ENCODE peak calls at places on chromosomes 3 and 15, in seven cellular contexts. K is IMR-90, T is H9, Y is neuronal stem cell, P is trophoblast cell, U is H1, Z is mesenchymal stem cell. B is an unnamed sample.

GRCh38 chr3:76866729-76867461 is 173.0 kb upstream of the ROBO2 start:
- DNase-seq in K (no peak), T (no peak), Y (no peak), P (no peak), U (no peak), Z (no peak), B (no peak)

GRCh38 chr3:113057117-113057516 is 66.3 kb downstream of the GTPBP8 start:
- DNase-seq in K (no peak), T (no peak), Y (no peak), P (no peak), U (no peak), Z (no peak), B (no peak)

GRCh38 chr3:85821130-85821756 is 862.5 kb downstream of the CADM2 start:
- DNase-seq in K (no peak), T (peak), Y (peak), P (no peak), U (peak), Z (no peak), B (peak)

GRCh38 chr3:135991621-135992020 is 26.1 kb downstream of the PPP2R3A start:
- DNase-seq in K (no peak), T (no peak), Y (no peak), P (no peak), U (no peak), Z (no peak), B (no peak)

GRCh38 chr3:127791221-127791913 is 30.9 kb downstream of the MGLL start:
- DNase-seq in K (peak), T (peak), Y (no peak), P (no peak), U (no peak), Z (peak), B (peak)

GRCh38 chr3:153372326-153372725 is 210.3 kb downstream of the RAP2B start:
- DNase-seq in K (peak), T (no peak), Y (no peak), P (peak), U (no peak), Z (no peak), B (no peak)

GRCh38 chr3:112948346-112948838 is 26.5 kb downstream of the CD200R1 start:
- DNase-seq in K (no peak), T (no peak), Y (peak), P (no peak), U (peak), Z (no peak), B (peak)

GRCh38 chr15:62066663-62067447 is at the start of gene C2CD4A:
- DNase-seq in K (peak), T (peak), Y (peak), P (peak), U (peak), Z (peak), B (peak)

GRCh38 chr3:21750291-21750690 is 719 bp downstream of the ZNF385D start:
- DNase-seq in K (peak), T (no peak), Y (no peak), P (no peak), U (no peak), Z (no peak), B (peak)

GRCh38 chr15:52498700-52499099 is 30.0 kb downstream of the MYO5A start:
- DNase-seq in K (no peak), T (no peak), Y (no peak), P (no peak), U (no peak), Z (no peak), B (no peak)

GRCh38 chr15:34331809-34332208 is 5.8 kb downstream of the SLC12A6 start:
- DNase-seq in K (no peak), T (no peak), Y (no peak), P (no peak), U (no peak), Z (no peak), B (no peak)

GRCh38 chr3:52724511-52724910 is 18.6 kb downstream of the SPCS1 start:
- DNase-seq in K (no peak), T (no peak), Y (no peak), P (no peak), U (no peak), Z (no peak), B (no peak)

GRCh38 chr3:127764841-127765362 is 57.4 kb downstream of the MGLL start:
- DNase-seq in K (peak), T (no peak), Y (no peak), P (no peak), U (no peak), Z (peak), B (no peak)

GRCh38 chr15:58865420-58865880 is 68.0 kb downstream of the SLTM start:
- DNase-seq in K (no peak), T (peak), Y (no peak), P (no peak), U (no peak), Z (no peak), B (peak)

GRCh38 chr15:39213385-39213840 is 367.5 kb upstream of the THBS1 start:
- DNase-seq in K (peak), T (peak), Y (peak), P (peak), U (peak), Z (peak), B (peak)

GRCh38 chr3:184584001-184584891 is 22.7 kb downstream of the EPHB3 start:
- DNase-seq in K (no peak), T (peak), Y (no peak), P (peak), U (peak), Z (peak), B (peak)

GRCh38 chr15:78457101-78457500 is 19.1 kb downstream of the IREB2 start:
- DNase-seq in K (peak), T (no peak), Y (no peak), P (no peak), U (no peak), Z (peak), B (no peak)

GRCh38 chr3:188830955-188831354 is 340.8 kb upstream of the TPRG1 start:
- DNase-seq in K (no peak), T (no peak), Y (no peak), P (no peak), U (no peak), Z (no peak), B (no peak)

GRCh38 chr3:111735271-111735758 is 123.8 kb upstream of the PHLDB2 start:
- DNase-seq in K (peak), T (no peak), Y (no peak), P (peak), U (no peak), Z (peak), B (peak)

GRCh38 chr3:64896173-64896925 is 208.5 kb upstream of the ADAMTS9 start:
- DNase-seq in K (no peak), T (no peak), Y (no peak), P (no peak), U (no peak), Z (no peak), B (no peak)

GRCh38 chr3:197242784-197243432 is 55.5 kb downstream of the DLG1 start:
- DNase-seq in K (no peak), T (peak), Y (no peak), P (peak), U (no peak), Z (no peak), B (no peak)

GRCh38 chr15:69452702-69453513 is at the start of gene RPLP1:
- DNase-seq in K (peak), T (peak), Y (peak), P (peak), U (peak), Z (peak), B (peak)

GRCh38 chr15:65355173-65355982 is 22.4 kb downstream of the IGDCC3 start:
- DNase-seq in K (no peak), T (peak), Y (peak), P (no peak), U (peak), Z (peak), B (peak)

GRCh38 chr3:194326192-194327029 is 24.7 kb downstream of the CPN2 start:
- DNase-seq in K (no peak), T (peak), Y (no peak), P (peak), U (no peak), Z (peak), B (peak)

GRCh38 chr3:35900079-35900478 is 260.8 kb downstream of the ARPP21 start:
- DNase-seq in K (no peak), T (no peak), Y (no peak), P (no peak), U (no peak), Z (no peak), B (peak)

GRCh38 chr3:46483799-46484198 is 14.0 kb upstream of the RTP3 start:
- DNase-seq in K (no peak), T (no peak), Y (no peak), P (no peak), U (no peak), Z (no peak), B (no peak)

DNA sequence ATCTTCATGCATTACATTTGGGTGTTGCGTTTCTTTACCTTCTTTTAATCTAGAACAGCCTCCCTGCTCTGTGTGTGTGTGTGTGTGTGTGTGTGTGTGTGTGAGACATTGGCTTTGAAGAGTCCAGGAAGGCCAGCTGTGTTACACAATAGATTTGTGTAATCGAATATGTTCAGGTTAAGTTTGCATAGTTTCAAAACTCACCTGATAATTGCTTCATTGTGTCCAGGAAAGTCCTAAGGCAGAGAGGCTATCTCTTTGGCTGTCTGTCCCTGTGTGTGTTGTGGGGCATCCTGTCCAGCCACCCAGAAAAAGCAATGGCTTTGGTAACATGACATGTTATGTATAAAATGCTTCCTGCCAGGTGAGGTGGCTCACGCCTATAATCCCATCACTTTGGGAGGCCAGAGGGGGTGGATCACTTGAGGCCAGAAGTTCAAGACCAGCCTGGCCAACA is 37.5 kb downstream of the ZNF710 start:
- DNase-seq in K (no peak), T (no peak), Y (no peak), P (no peak), U (no peak), Z (no peak), B (no peak)
- H2BK120ac ChIP-seq in K (peak), T (no peak), Y (no peak), P (no peak), U (no peak), Z (no peak), B (no peak)

DNA sequence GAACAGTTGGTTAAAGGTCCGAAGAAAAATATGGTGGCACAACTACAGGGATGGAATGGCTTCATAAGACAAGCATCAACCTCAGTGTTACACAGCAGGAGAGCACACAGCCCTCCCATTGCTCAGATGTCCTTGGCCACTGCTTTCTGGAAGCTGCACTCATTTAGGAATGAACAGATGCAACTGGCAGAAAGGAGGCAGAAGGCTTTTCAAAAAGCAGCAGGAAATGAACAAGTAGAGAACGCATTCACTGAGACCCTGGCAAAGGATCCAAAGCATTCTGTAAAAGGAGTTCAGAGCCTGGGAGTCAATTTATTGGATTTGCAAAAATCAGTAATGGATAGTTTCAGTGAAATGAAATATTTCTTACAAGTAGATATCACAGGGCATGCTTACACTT is 101.1 kb downstream of the PDZRN3 start:
- DNase-seq in K (no peak), T (no peak), Y (no peak), P (no peak), U (no peak), Z (no peak), B (no peak)
- H2BK120ac ChIP-seq in K (no peak), T (no peak), Y (no peak), P (no peak), U (no peak), Z (no peak), B (no peak)

DNA sequence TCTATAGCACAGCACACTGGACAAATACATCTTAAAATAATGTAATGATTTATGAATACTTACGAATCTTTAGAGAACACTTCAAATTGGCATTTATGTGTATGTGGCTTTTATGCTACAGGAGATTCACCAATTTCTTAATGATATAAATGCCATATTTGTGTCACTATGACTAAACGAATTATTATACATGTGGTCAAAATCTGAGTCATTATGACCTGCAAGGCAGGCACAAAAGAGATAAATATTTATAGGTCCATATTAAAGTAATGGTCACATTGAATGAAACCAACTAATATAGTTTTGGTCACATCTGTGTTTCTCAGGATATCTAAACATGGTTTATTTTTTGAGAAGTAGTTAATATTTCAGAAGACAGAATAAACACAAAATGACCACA is 232.3 kb upstream of the SEMA6D start:
- DNase-seq in K (peak), T (no peak), Y (no peak), P (no peak), U (no peak), Z (no peak), B (no peak)
- H2BK120ac ChIP-seq in K (no peak), T (no peak), Y (no peak), P (no peak), U (no peak), Z (no peak), B (no peak)

GRCh38 chr15:80873568-80873967 is 94.4 kb downstream of the CEMIP start:
- DNase-seq in K (no peak), T (no peak), Y (no peak), P (no peak), U (no peak), Z (no peak), B (no peak)
- H2BK120ac ChIP-seq in K (no peak), T (no peak), Y (no peak), P (no peak), U (no peak), Z (no peak), B (no peak)

GRCh38 chr3:15116032-15116653 is 17.2 kb upstream of the RBSN start:
- DNase-seq in K (no peak), T (no peak), Y (no peak), P (no peak), U (no peak), Z (no peak), B (peak)
- H2BK120ac ChIP-seq in K (no peak), T (no peak), Y (no peak), P (no peak), U (no peak), Z (no peak), B (no peak)

GRCh38 chr3:110677506-110677905 is 394.1 kb upstream of the NECTIN3 start:
- DNase-seq in K (peak), T (no peak), Y (no peak), P (no peak), U (no peak), Z (peak), B (no peak)
- H2BK120ac ChIP-seq in K (no peak), T (no peak), Y (no peak), P (no peak), U (no peak), Z (no peak), B (no peak)

DNA sequence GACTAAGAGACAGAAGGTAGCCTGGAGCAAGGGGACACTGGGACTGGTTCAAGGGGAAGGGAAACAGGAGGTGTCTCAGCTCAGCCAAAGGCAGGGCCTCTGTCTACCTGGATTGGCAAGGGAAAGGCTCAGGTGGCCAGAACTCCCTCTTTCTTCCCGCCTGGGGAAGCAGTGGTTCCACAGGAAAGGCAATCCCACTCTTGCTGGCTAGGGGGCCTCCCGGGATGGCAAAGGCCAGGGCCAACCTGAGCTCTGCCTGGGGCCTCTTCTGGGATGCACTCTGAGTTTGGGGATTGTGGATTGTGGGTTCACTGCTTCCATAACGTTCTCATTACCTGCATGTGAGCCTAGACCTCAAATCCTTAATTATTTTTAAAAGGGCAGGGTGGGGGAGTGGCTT is 13.0 kb upstream of the PARP6 start:
- DNase-seq in K (no peak), T (peak), Y (no peak), P (no peak), U (peak), Z (no peak), B (peak)
- H2BK120ac ChIP-seq in K (no peak), T (no peak), Y (no peak), P (no peak), U (no peak), Z (no peak), B (no peak)

GRCh38 chr15:57133127-57133968 is 214.9 kb downstream of the TCF12 start:
- DNase-seq in K (peak), T (no peak), Y (peak), P (no peak), U (no peak), Z (no peak), B (no peak)
- H2BK120ac ChIP-seq in K (no peak), T (no peak), Y (no peak), P (no peak), U (no peak), Z (no peak), B (no peak)

GRCh38 chr3:163721596-163721995 is 1356.7 kb downstream of the SI start:
- DNase-seq in K (no peak), T (no peak), Y (no peak), P (no peak), U (no peak), Z (no peak), B (no peak)
- H2BK120ac ChIP-seq in K (no peak), T (no peak), Y (no peak), P (no peak), U (peak), Z (no peak), B (no peak)

B was measured in mesendoderm.